ENCODE peak calls at places on chromosomes 7 and 10, in seven cellular contexts. A is transverse colon, Z is tibial nerve, N is sigmoid colon, G is A549, P is stomach, M is K562. L is an unnamed sample.

GRCh38 chr10:49092477-49092876 is 22.8 kb downstream of the VSTM4 start:
- DNase-seq in P (no peak), G (no peak), M (no peak), N (no peak), A (no peak), Z (no peak), L (no peak)

GRCh38 chr7:127396184-127396583 is 3.7 kb upstream of the ZNF800 start:
- DNase-seq in Z (no peak), N (no peak), P (no peak), M (peak), A (no peak), G (peak), L (no peak)

GRCh38 chr7:42238709-42239395 is 1.8 kb upstream of the GLI3 start:
- DNase-seq in Z (no peak), A (peak), M (no peak), N (peak), G (no peak), P (no peak), L (peak)

GRCh38 chr7:152108359-152108758 is 82.9 kb downstream of the GALNT11 start:
- DNase-seq in A (no peak), M (no peak), P (no peak), G (no peak), Z (no peak), N (no peak), L (no peak)

GRCh38 chr10:70811881-70812280 is 3.9 kb upstream of the SGPL1 start:
- DNase-seq in M (no peak), Z (no peak), A (no peak), N (no peak), G (no peak), P (no peak), L (no peak)

GRCh38 chr10:18264466-18264865 is 124.2 kb downstream of the CACNB2 start:
- DNase-seq in P (no peak), G (no peak), A (no peak), M (no peak), N (no peak), Z (no peak), L (no peak)

GRCh38 chr10:100353770-100354485 is 6.9 kb downstream of the SCD start:
- DNase-seq in N (no peak), A (no peak), P (no peak), Z (no peak), M (no peak), G (no peak), L (no peak)

GRCh38 chr7:6446977-6447588 is 671 bp downstream of the DAGLB start:
- DNase-seq in Z (peak), P (peak), N (peak), A (peak), M (peak), G (peak), L (peak)

GRCh38 chr10:33134011-33134751 is 176.2 kb upstream of the ITGB1 start:
- DNase-seq in Z (no peak), P (no peak), M (no peak), G (peak), N (peak), A (peak), L (no peak)

GRCh38 chr10:101094113-101094512 is 32.3 kb downstream of the KAZALD1 start:
- DNase-seq in G (no peak), N (no peak), M (no peak), P (no peak), Z (no peak), A (no peak), L (no peak)

GRCh38 chr10:128867119-128867518 is 599.9 kb upstream of the MGMT start:
- DNase-seq in N (no peak), M (no peak), Z (no peak), P (no peak), A (no peak), G (no peak), L (no peak)

GRCh38 chr10:122374246-122374858 is at the start of gene PLEKHA1:
- DNase-seq in A (peak), Z (peak), M (peak), P (peak), N (peak), G (peak), L (peak)
- TF ChIP-seq POLR2A in A (no peak), Z (peak), M (no peak), P (no peak), N (no peak), G (peak), L (peak)

GRCh38 chr10:83273035-83273434 is 866.3 kb upstream of the GHITM start:
- DNase-seq in G (no peak), A (no peak), Z (no peak), P (no peak), N (no peak), M (no peak), L (no peak)
- TF ChIP-seq CTCF in G (no peak), A (no peak), Z (no peak), P (no peak), N (no peak), M (no peak), L (no peak)

DNA sequence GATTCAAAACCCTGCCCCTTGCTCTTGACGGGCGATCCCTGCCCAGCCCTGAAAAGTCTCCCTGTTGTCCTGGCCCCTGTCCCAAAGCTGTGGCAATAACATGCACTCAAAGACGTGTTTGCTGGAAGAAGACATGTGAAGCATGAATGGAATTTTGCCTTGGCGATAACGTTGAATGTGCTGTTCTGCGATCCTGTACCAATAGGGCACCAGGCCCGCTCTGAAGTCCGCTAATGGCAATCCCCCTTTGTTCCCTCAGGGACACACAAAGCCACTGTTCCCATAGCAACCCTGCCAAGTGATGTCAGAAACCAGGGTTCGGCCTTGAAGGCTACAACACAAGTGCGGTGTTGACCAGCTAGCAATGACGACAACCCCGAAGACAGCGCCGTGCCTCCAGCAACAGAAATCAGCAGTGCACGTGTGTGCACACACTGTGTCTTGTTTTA is 284.6 kb downstream of the KLF6 start:
- DNase-seq in Z (peak), N (peak), M (no peak), A (peak), G (peak), P (no peak), L (peak)
- TF ChIP-seq EP300 in Z (peak), N (peak), M (no peak), A (peak), G (peak), P (peak), L (peak)

DNA sequence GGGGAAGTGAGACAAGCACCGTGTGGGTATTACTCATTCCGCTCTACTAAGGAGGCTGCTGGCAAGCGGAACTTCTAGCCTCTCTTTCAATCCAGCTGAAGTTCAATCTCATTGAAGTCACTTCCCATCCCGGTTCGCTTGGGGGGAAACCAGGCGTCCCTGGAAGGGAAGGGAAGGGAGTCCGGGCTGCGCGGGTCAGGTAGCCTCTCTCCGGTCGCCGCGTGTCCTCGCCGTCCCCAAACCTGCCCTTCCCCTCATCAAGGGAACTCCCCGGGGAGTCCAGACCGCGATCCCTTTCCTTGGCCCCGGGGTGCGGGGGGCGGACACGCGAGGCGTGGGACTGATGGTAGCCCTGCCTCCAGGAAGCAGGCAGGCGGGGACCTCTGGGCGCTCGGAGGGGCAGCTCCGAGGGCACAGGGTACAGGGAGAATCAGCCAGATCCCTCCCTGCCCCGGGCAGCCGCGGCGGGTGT is 598 bp upstream of the ZEB1 start:
- DNase-seq in M (peak), Z (peak), N (peak), G (peak), P (no peak), A (no peak), L (peak)
- TF ChIP-seq POLR2A in M (no peak), Z (no peak), N (no peak), G (no peak), P (no peak), A (no peak), L (no peak)